ENCODE peak calls at places on chromosome 14, in seven cellular contexts. One of them, this sample, is unnamed. For H3K27me3, the result is how much of the 10 kb centered on the place peaks cover.

GRCh38 chr14:38135096-38135495 is 72.6 kb upstream of the SSTR1 start:
- DNase-seq in uterus: no peak
- DNase-seq in thoracic aorta: no peak
- DNase-seq in heart left ventricle: no peak
- DNase-seq in WERI-Rb-1: no peak
- DNase-seq in mammary epithelial cell: no peak
- DNase-seq in CD8-positive, alpha-beta T cell: no peak
- DNase-seq in this sample: no peak

GRCh38 chr14:85531594-85532391 is 1.8 kb downstream of the FLRT2 start:
- DNase-seq in uterus: peak
- DNase-seq in thoracic aorta: no peak
- DNase-seq in heart left ventricle: peak
- DNase-seq in WERI-Rb-1: peak
- DNase-seq in mammary epithelial cell: peak
- DNase-seq in CD8-positive, alpha-beta T cell: no peak
- DNase-seq in this sample: no peak

GRCh38 chr14:59278111-59278510 is 89.6 kb downstream of the DAAM1 start:
- DNase-seq in uterus: no peak
- DNase-seq in thoracic aorta: no peak
- DNase-seq in heart left ventricle: no peak
- DNase-seq in WERI-Rb-1: no peak
- DNase-seq in mammary epithelial cell: peak
- DNase-seq in CD8-positive, alpha-beta T cell: no peak
- DNase-seq in this sample: no peak

GRCh38 chr14:30966415-30967363 is 58.8 kb upstream of the AP4S1 start:
- DNase-seq in uterus: no peak
- DNase-seq in thoracic aorta: no peak
- DNase-seq in heart left ventricle: no peak
- DNase-seq in WERI-Rb-1: no peak
- DNase-seq in mammary epithelial cell: peak
- DNase-seq in CD8-positive, alpha-beta T cell: no peak
- DNase-seq in this sample: no peak

GRCh38 chr14:38150075-38150474 is 57.6 kb upstream of the SSTR1 start:
- DNase-seq in uterus: no peak
- DNase-seq in thoracic aorta: no peak
- DNase-seq in heart left ventricle: no peak
- DNase-seq in WERI-Rb-1: no peak
- DNase-seq in mammary epithelial cell: no peak
- DNase-seq in CD8-positive, alpha-beta T cell: no peak
- DNase-seq in this sample: no peak

GRCh38 chr14:68619805-68620574 is 172.9 kb downstream of the ZFP36L1 start:
- DNase-seq in uterus: no peak
- DNase-seq in thoracic aorta: no peak
- DNase-seq in heart left ventricle: peak
- DNase-seq in WERI-Rb-1: no peak
- DNase-seq in mammary epithelial cell: no peak
- DNase-seq in CD8-positive, alpha-beta T cell: no peak
- DNase-seq in this sample: no peak

GRCh38 chr14:41146391-41146790 is 460.3 kb upstream of the LRFN5 start:
- DNase-seq in uterus: no peak
- DNase-seq in thoracic aorta: no peak
- DNase-seq in heart left ventricle: no peak
- DNase-seq in WERI-Rb-1: no peak
- DNase-seq in mammary epithelial cell: no peak
- DNase-seq in CD8-positive, alpha-beta T cell: no peak
- DNase-seq in this sample: no peak

GRCh38 chr14:61860294-61860918 is 98.2 kb downstream of the SNAPC1 start:
- DNase-seq in uterus: no peak
- DNase-seq in thoracic aorta: no peak
- DNase-seq in heart left ventricle: peak
- DNase-seq in WERI-Rb-1: peak
- DNase-seq in mammary epithelial cell: peak
- DNase-seq in CD8-positive, alpha-beta T cell: peak
- DNase-seq in this sample: no peak

GRCh38 chr14:99838555-99839193 is 45.5 kb downstream of the EML1 start:
- DNase-seq in uterus: no peak
- DNase-seq in thoracic aorta: no peak
- DNase-seq in heart left ventricle: no peak
- DNase-seq in WERI-Rb-1: no peak
- DNase-seq in mammary epithelial cell: no peak
- DNase-seq in CD8-positive, alpha-beta T cell: no peak
- DNase-seq in this sample: no peak

GRCh38 chr14:81176224-81176623 is 44.5 kb downstream of the GTF2A1 start:
- DNase-seq in uterus: no peak
- DNase-seq in thoracic aorta: no peak
- DNase-seq in heart left ventricle: peak
- DNase-seq in WERI-Rb-1: peak
- DNase-seq in mammary epithelial cell: no peak
- DNase-seq in CD8-positive, alpha-beta T cell: no peak
- DNase-seq in this sample: no peak

GRCh38 chr14:100200311-100200710 is 38.6 kb upstream of the YY1 start:
- DNase-seq in uterus: no peak
- DNase-seq in thoracic aorta: no peak
- DNase-seq in heart left ventricle: no peak
- DNase-seq in WERI-Rb-1: no peak
- DNase-seq in mammary epithelial cell: no peak
- DNase-seq in CD8-positive, alpha-beta T cell: no peak
- DNase-seq in this sample: no peak

GRCh38 chr14:23407516-23408306 is at the start of gene MYH6:
- DNase-seq in uterus: no peak
- DNase-seq in thoracic aorta: no peak
- DNase-seq in heart left ventricle: no peak
- DNase-seq in WERI-Rb-1: no peak
- DNase-seq in mammary epithelial cell: no peak
- DNase-seq in CD8-positive, alpha-beta T cell: no peak
- DNase-seq in this sample: no peak
- H3K27me3 ChIP-seq in uterus: under half
- H3K27me3 ChIP-seq in thoracic aorta: under half
- H3K27me3 ChIP-seq in heart left ventricle: under half
- H3K27me3 ChIP-seq in WERI-Rb-1: under half
- H3K27me3 ChIP-seq in mammary epithelial cell: under half
- H3K27me3 ChIP-seq in CD8-positive, alpha-beta T cell: under half
- H3K27me3 ChIP-seq in this sample: under half

GRCh38 chr14:74438351-74438915 is 12.4 kb upstream of the SYNDIG1L start:
- DNase-seq in uterus: no peak
- DNase-seq in thoracic aorta: no peak
- DNase-seq in heart left ventricle: no peak
- DNase-seq in WERI-Rb-1: no peak
- DNase-seq in mammary epithelial cell: no peak
- DNase-seq in CD8-positive, alpha-beta T cell: no peak
- DNase-seq in this sample: no peak
- H3K27ac ChIP-seq in uterus: no peak
- H3K27ac ChIP-seq in thoracic aorta: no peak
- H3K27ac ChIP-seq in heart left ventricle: no peak
- H3K27ac ChIP-seq in WERI-Rb-1: no peak
- H3K27ac ChIP-seq in mammary epithelial cell: no peak
- H3K27ac ChIP-seq in CD8-positive, alpha-beta T cell: no peak
- H3K27ac ChIP-seq in this sample: no peak

DNA sequence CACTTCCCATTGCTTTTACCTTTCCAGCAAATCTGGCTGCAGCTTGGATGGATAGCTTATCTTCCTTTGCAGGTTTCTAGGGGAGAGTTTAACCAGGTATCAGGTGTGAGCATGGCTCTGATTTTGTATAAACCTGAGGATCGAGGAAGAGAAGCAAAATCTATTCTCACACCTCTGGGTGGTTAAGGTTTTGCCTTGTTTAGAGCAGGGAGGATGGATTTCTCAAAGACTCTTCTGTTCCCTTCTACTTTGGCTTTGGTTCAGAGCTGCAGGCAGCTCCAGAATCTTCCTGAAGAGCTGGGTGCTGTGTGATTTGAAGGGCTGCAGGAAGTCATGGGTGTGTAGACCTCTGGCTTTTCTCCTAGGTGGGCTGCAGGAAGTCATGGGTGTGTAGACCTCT is 1.7 kb downstream of the JDP2 start:
- DNase-seq in uterus: no peak
- DNase-seq in thoracic aorta: no peak
- DNase-seq in heart left ventricle: no peak
- DNase-seq in WERI-Rb-1: no peak
- DNase-seq in mammary epithelial cell: no peak
- DNase-seq in CD8-positive, alpha-beta T cell: no peak
- DNase-seq in this sample: no peak
- H3K4me3 ChIP-seq in uterus: no peak
- H3K4me3 ChIP-seq in thoracic aorta: peak
- H3K4me3 ChIP-seq in heart left ventricle: no peak
- H3K4me3 ChIP-seq in WERI-Rb-1: no peak
- H3K4me3 ChIP-seq in mammary epithelial cell: no peak
- H3K4me3 ChIP-seq in CD8-positive, alpha-beta T cell: no peak
- H3K4me3 ChIP-seq in this sample: no peak

DNA sequence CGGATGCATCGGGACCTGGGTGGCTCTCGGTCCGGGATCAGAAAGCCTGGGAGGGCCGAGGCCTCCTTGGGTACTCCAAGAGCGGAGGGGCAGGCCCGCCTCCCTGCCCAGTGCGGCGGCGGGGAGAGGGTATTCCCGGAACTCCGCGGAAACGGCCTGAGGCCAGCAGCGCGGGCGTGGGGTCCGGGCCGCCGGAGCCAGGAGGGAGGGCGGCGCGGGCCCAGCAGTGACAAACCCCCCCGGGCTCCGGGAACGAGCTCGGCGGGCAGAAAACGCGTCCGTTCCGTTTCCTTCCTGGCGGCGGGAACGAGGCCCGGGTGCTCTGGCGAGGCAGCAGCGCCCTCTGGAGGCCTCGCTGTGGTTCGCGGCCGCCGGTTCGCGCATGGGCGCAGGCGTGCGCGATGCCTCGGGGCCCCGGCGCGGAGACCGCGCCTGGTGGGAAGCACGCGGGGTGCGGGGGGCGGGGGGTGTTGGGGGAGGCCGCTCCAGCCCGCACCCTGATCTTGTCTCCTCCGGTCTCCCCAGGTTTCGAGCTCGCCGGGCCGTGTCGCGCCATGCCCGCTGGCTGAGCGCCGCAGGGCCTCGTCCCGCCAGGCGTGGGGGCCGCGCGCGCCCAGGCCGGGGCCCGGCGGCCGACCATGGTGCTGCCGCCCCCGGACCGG is 1.9 kb downstream of the TMEM121 start:
- DNase-seq in uterus: peak
- DNase-seq in thoracic aorta: no peak
- DNase-seq in heart left ventricle: peak
- DNase-seq in WERI-Rb-1: peak
- DNase-seq in mammary epithelial cell: peak
- DNase-seq in CD8-positive, alpha-beta T cell: peak
- DNase-seq in this sample: peak
- H3K27me3 ChIP-seq in uterus: under half
- H3K27me3 ChIP-seq in thoracic aorta: under half
- H3K27me3 ChIP-seq in heart left ventricle: under half
- H3K27me3 ChIP-seq in WERI-Rb-1: under half
- H3K27me3 ChIP-seq in mammary epithelial cell: under half
- H3K27me3 ChIP-seq in CD8-positive, alpha-beta T cell: under half
- H3K27me3 ChIP-seq in this sample: under half

DNA sequence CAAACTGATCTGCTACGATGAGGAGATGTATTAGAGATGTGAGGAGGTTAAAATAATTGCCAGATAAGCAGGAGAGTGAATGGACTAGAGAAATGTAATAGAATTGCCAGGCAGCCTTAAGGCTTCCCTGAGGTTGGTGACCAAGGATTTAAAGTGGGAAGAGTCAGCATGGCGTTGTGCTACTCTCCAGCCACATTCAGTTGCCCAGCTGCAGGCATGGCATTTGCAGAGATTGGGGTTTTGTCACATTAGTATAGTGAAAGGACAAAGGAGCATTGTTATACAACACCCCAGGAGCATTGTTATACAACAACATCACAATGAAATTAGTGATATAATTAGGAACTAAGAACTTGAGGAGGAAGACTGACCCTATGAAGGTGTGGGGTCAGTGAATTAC is 31.7 kb downstream of the MARK3 start:
- DNase-seq in uterus: no peak
- DNase-seq in thoracic aorta: no peak
- DNase-seq in heart left ventricle: no peak
- DNase-seq in WERI-Rb-1: no peak
- DNase-seq in mammary epithelial cell: no peak
- DNase-seq in CD8-positive, alpha-beta T cell: no peak
- DNase-seq in this sample: no peak
- H3K27ac ChIP-seq in uterus: no peak
- H3K27ac ChIP-seq in thoracic aorta: no peak
- H3K27ac ChIP-seq in heart left ventricle: no peak
- H3K27ac ChIP-seq in WERI-Rb-1: no peak
- H3K27ac ChIP-seq in mammary epithelial cell: no peak
- H3K27ac ChIP-seq in CD8-positive, alpha-beta T cell: no peak
- H3K27ac ChIP-seq in this sample: no peak

GRCh38 chr14:91835197-91835919 is 32.0 kb downstream of the TC2N start:
- DNase-seq in uterus: no peak
- DNase-seq in thoracic aorta: no peak
- DNase-seq in heart left ventricle: no peak
- DNase-seq in WERI-Rb-1: no peak
- DNase-seq in mammary epithelial cell: peak
- DNase-seq in CD8-positive, alpha-beta T cell: no peak
- DNase-seq in this sample: peak

GRCh38 chr14:91839754-91840153 is 27.6 kb downstream of the TC2N start:
- DNase-seq in uterus: no peak
- DNase-seq in thoracic aorta: no peak
- DNase-seq in heart left ventricle: no peak
- DNase-seq in WERI-Rb-1: no peak
- DNase-seq in mammary epithelial cell: no peak
- DNase-seq in CD8-positive, alpha-beta T cell: no peak
- DNase-seq in this sample: no peak

GRCh38 chr14:91835920-91836843 is 31.2 kb downstream of the TC2N start:
- DNase-seq in uterus: peak
- DNase-seq in thoracic aorta: no peak
- DNase-seq in heart left ventricle: peak
- DNase-seq in WERI-Rb-1: peak
- DNase-seq in mammary epithelial cell: peak
- DNase-seq in CD8-positive, alpha-beta T cell: peak
- DNase-seq in this sample: peak

GRCh38 chr14:91834571-91834970 is 32.8 kb downstream of the TC2N start:
- DNase-seq in uterus: no peak
- DNase-seq in thoracic aorta: no peak
- DNase-seq in heart left ventricle: no peak
- DNase-seq in WERI-Rb-1: no peak
- DNase-seq in mammary epithelial cell: no peak
- DNase-seq in CD8-positive, alpha-beta T cell: no peak
- DNase-seq in this sample: no peak

GRCh38 chr14:91837076-91837475 is 30.3 kb downstream of the TC2N start:
- DNase-seq in uterus: no peak
- DNase-seq in thoracic aorta: no peak
- DNase-seq in heart left ventricle: no peak
- DNase-seq in WERI-Rb-1: no peak
- DNase-seq in mammary epithelial cell: no peak
- DNase-seq in CD8-positive, alpha-beta T cell: no peak
- DNase-seq in this sample: no peak
- H3K4me3 ChIP-seq in uterus: peak
- H3K4me3 ChIP-seq in thoracic aorta: peak
- H3K4me3 ChIP-seq in heart left ventricle: no peak
- H3K4me3 ChIP-seq in WERI-Rb-1: peak
- H3K4me3 ChIP-seq in mammary epithelial cell: peak
- H3K4me3 ChIP-seq in CD8-positive, alpha-beta T cell: peak
- H3K4me3 ChIP-seq in this sample: peak

DNA sequence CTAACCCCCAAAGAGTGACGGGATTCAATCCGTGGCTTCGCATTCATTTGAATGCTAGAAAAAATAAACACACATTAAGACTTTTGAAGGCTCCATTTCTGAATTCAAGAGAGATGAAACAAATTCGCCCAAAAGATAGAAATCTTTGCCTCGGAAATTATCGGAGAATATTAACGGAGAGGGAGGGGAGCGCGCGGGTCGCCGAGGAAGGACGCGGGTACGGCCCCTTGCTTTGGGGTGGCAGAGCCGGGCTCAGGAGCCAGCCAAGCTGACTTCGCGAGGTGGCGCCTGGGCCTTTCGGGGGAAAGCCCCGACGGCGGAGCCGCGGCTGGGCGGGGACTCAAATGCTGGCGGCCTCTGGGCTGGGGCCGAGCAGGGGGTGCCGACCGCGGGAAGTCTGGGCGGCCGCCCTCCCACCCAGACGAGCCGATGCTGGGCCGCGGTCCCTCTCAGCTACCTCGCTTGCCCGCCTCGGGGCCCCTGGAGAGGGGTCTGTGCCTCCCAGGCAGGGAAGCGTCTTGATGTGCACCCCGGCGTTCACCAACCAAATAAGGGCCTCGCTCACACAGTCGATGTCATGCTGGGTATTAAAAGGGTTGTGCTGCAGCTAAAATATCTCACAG is 14.7 kb downstream of the NKX2-1 start:
- DNase-seq in uterus: no peak
- DNase-seq in thoracic aorta: no peak
- DNase-seq in heart left ventricle: no peak
- DNase-seq in WERI-Rb-1: no peak
- DNase-seq in mammary epithelial cell: no peak
- DNase-seq in CD8-positive, alpha-beta T cell: no peak
- DNase-seq in this sample: no peak
- H3K27me3 ChIP-seq in uterus: half or more
- H3K27me3 ChIP-seq in thoracic aorta: under half
- H3K27me3 ChIP-seq in heart left ventricle: half or more
- H3K27me3 ChIP-seq in WERI-Rb-1: half or more
- H3K27me3 ChIP-seq in mammary epithelial cell: half or more
- H3K27me3 ChIP-seq in CD8-positive, alpha-beta T cell: under half
- H3K27me3 ChIP-seq in this sample: under half

This sample was measured in effector memory CD4-positive, alpha-beta T cell.